ENCODE peak calls at places on chromosomes 3 and 15, in nine cellular contexts. C is foreskin fibroblast; O is heart left ventricle; Y is HL-60; P is fibroblast of pulmonary artery; B is pancreas; L is CD4-positive, alpha-beta T cell; I is breast epithelium; G is psoas muscle. T is an unnamed sample.
A peak's percentile ranks its signal among the peaks of the same experiment; 100 is the strongest.

GRCh38 chr3:98966862-98967554 is 65.5 kb upstream of the DCBLD2 start:
- DNase-seq in G (no peak), I (no peak), Y (no peak), L (no peak), B (no peak), O (no peak), C (peak; percentile 70), P (no peak), T (no peak)

GRCh38 chr3:38707730-38708129 is 58.2 kb upstream of the SCN5A start:
- DNase-seq in P (no peak), L (no peak), B (no peak), Y (no peak), O (no peak), I (no peak), G (no peak), C (peak; percentile 11), T (no peak)

GRCh38 chr15:31275331-31276262 is 51.0 kb upstream of the KLF13 start:
- DNase-seq in G (peak; percentile 46), L (no peak), B (no peak), O (no peak), Y (no peak), C (no peak), I (no peak), P (no peak), T (no peak)

GRCh38 chr3:190076138-190076537 is 44.6 kb downstream of the P3H2 start:
- DNase-seq in O (no peak), C (peak; percentile 60), B (no peak), L (no peak), Y (no peak), I (no peak), P (peak; percentile 20), G (no peak), T (peak; percentile 17)

GRCh38 chr15:80615783-80616391 is 79.2 kb upstream of the ABHD17C start:
- DNase-seq in P (peak; percentile 98), I (peak; percentile 71), O (peak; percentile 67), G (peak; percentile 68), L (no peak), B (peak; percentile 48), C (peak; percentile 62), Y (no peak), T (peak; percentile 57)

GRCh38 chr15:88802250-88802990 is 816 bp upstream of the ACAN start:
- DNase-seq in L (no peak), Y (no peak), I (no peak), B (no peak), G (no peak), C (no peak), O (no peak), P (no peak), T (no peak)

GRCh38 chr15:50262533-50262932 is 3.0 kb downstream of the HDC start:
- DNase-seq in G (no peak), L (no peak), Y (peak; percentile 38), O (no peak), B (no peak), P (no peak), I (no peak), C (no peak), T (no peak)

GRCh38 chr15:35130245-35130644 is 45.1 kb upstream of the NANOGP8 start:
- DNase-seq in Y (no peak), I (no peak), P (peak; percentile 45), L (no peak), C (peak; percentile 52), G (no peak), O (no peak), B (no peak), T (no peak)

GRCh38 chr3:72065872-72066641 is 281.1 kb upstream of the PROK2 start:
- DNase-seq in G (no peak), C (no peak), P (no peak), B (no peak), O (no peak), I (no peak), Y (no peak), L (no peak), T (no peak)

GRCh38 chr3:148460686-148461085 is 237.0 kb upstream of the AGTR1 start:
- DNase-seq in Y (no peak), C (no peak), L (no peak), G (no peak), B (no peak), O (no peak), I (no peak), P (no peak), T (no peak)

GRCh38 chr3:14542656-14543055 is 2.5 kb upstream of the GRIP2 start:
- DNase-seq in C (no peak), L (no peak), Y (no peak), O (no peak), B (no peak), G (no peak), P (no peak), I (no peak), T (no peak)

GRCh38 chr3:119625451-119626153 is 27.9 kb downstream of the PLA1A start:
- DNase-seq in C (no peak), Y (no peak), G (no peak), B (no peak), L (no peak), O (no peak), P (no peak), I (no peak), T (no peak)

GRCh38 chr3:46998852-46999515 is 19.5 kb downstream of the NBEAL2 start:
- DNase-seq in C (no peak), B (no peak), Y (no peak), G (peak; percentile 45), L (no peak), I (no peak), O (peak; percentile 55), P (no peak), T (no peak)

GRCh38 chr3:191238321-191238817 is 39.3 kb downstream of the OSTN start:
- DNase-seq in G (no peak), B (no peak), P (peak; percentile 88), I (no peak), Y (no peak), L (no peak), C (peak; percentile 77), O (no peak), T (peak; percentile 61)

GRCh38 chr15:22950211-22950990 is 29.8 kb downstream of the CYFIP1 start:
- DNase-seq in L (no peak), B (no peak), C (no peak), G (no peak), I (no peak), P (no peak), O (no peak), Y (no peak), T (no peak)

GRCh38 chr3:114079761-114080160 is 23.2 kb downstream of the QTRT2 start:
- DNase-seq in Y (no peak), L (no peak), P (peak; percentile 32), C (no peak), O (no peak), G (no peak), B (no peak), I (no peak), T (peak; percentile 4)

GRCh38 chr3:128620268-128620691 is 30.3 kb downstream of the RPN1 start:
- DNase-seq in I (no peak), C (no peak), G (no peak), B (no peak), Y (no peak), L (no peak), P (no peak), O (no peak), T (no peak)
- TF ChIP-seq CTCF in I (no peak), C (no peak), G (no peak), B (no peak), Y (no peak), L (no peak), P (no peak), O (no peak), T (peak; percentile 48)

DNA sequence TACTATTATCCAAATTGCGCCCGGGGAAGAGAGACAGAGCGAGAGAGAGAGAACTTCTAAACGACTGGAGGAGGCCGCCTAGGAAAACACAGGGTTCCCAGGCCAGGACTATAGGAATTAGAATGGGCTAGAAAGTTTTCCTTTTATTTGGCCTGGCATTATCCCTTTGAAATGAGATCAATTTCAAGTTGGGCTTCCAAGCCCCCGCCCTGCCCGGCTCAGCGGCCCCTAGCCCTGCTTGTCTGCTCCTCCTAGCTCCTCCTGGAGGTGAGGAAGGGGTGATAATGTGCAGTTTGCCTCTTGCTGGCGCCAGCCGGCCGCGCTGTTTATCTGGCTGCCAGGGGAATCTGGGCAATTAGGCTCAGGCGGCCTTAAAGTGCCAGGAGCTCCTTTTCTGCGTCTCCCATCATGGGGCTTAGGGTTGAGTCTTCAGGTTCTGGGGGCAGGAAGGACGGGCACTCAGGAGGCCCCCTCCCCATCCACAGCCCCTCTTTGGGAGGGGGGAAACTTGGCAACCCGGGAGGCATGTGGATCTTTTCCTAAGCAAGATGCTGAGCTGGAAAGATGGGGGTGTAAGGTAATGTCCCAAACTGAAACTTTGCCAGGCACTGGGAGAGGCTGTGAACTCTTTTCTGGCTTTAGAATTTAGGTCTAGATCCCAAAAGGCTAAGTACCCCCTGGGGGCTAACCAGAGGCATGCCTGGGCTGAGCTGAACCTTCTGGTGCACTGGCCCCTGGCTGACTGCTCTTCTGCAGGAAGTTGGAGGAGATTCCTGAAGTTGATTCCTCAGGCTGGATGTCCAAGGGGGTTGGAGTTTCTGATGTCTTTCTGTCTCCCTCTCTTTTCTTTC is 5.5 kb downstream of the SMAD6 start:
- DNase-seq in C (peak; percentile 77), G (no peak), B (peak; percentile 59), O (no peak), Y (no peak), L (no peak), I (no peak), P (peak; percentile 55), T (peak; percentile 25)
- TF ChIP-seq CTCF in C (peak; percentile 16), G (no peak), B (no peak), O (no peak), Y (no peak), L (no peak), I (no peak), P (peak; percentile 30), T (peak; percentile 45)

DNA sequence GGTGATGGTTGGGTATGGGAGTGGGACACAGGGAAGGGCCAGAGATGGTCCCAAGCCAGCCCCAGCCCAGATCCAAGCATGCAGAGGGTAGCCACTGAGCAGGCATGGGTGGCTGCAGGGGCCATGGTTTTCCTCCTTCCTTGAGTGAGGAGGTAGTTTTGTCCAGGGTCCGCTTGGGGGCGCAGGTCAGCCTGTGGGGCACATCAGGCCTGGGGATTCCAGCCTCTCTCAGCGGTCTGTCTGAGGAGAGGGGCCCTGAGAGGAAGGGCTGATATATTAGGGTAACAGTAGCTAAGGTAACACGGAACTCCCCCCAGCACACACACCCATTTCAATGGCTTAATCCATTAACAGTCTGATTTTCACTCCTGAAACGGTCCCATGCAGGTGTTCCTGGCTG is 22.7 kb upstream of the LCTL start:
- DNase-seq in I (no peak), C (no peak), O (peak; percentile 25), Y (no peak), P (no peak), G (no peak), B (no peak), L (no peak), T (no peak)
- TF ChIP-seq CTCF in I (no peak), C (no peak), O (no peak), Y (no peak), P (peak; percentile 9), G (no peak), B (no peak), L (no peak), T (peak; percentile 44)

GRCh38 chr15:96858693-96859092 is 528.2 kb downstream of the NR2F2 start:
- DNase-seq in L (no peak), C (no peak), G (no peak), O (no peak), B (no peak), I (no peak), P (no peak), Y (no peak), T (no peak)

DNA sequence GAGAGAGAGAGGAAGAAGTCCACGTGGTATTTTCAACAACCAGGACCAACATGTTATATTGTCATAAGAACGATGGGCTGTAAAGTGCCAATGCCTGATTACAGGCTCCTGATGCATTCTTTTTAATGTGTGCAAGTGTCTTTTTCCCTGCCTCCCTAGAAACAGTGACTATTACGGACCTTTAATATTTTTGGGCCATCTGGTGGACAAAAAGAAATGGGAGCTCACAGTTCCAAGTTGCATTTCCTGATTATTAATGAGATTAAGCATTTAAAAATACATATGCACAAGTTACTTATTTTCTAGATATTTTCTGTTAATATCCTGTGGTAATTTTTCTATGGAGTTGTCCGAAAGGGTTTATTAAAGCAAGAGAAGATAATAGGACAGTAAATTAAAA is 530.2 kb downstream of the NR2F2 start:
- DNase-seq in P (no peak), B (no peak), C (no peak), I (no peak), L (no peak), G (no peak), Y (no peak), O (no peak), T (no peak)
- TF ChIP-seq CTCF in P (no peak), B (no peak), C (no peak), I (no peak), L (no peak), G (no peak), Y (no peak), O (no peak), T (no peak)

T was measured in HFFc6.